ENCODE peak calls at places on chromosomes 6 and 20, in six cellular contexts. One of them, this sample, is unnamed.

GRCh38 chr6:22126910-22127309 is 169.9 kb downstream of the PRL start:
- DNase-seq in occipital lobe: no peak
- DNase-seq in stimulated activated CD4-positive, alpha-beta T cell treated with anti-CD3 and anti-CD28 coated beads, Interleukin-2, amount 100 ng/mL, for 48 hours: no peak
- DNase-seq in AG04450: no peak
- DNase-seq in cardiac fibroblast: no peak
- DNase-seq in NCI-H526 treated with DMSO at 0.1 percent for 48 hours: no peak
- DNase-seq in this sample: no peak

GRCh38 chr20:25071722-25072121 is 10.2 kb downstream of the VSX1 start:
- DNase-seq in occipital lobe: no peak
- DNase-seq in stimulated activated CD4-positive, alpha-beta T cell treated with anti-CD3 and anti-CD28 coated beads, Interleukin-2, amount 100 ng/mL, for 48 hours: no peak
- DNase-seq in AG04450: no peak
- DNase-seq in cardiac fibroblast: no peak
- DNase-seq in NCI-H526 treated with DMSO at 0.1 percent for 48 hours: no peak
- DNase-seq in this sample: no peak

GRCh38 chr6:126955621-126956020 is 162.8 kb upstream of the RSPO3 start:
- DNase-seq in occipital lobe: no peak
- DNase-seq in stimulated activated CD4-positive, alpha-beta T cell treated with anti-CD3 and anti-CD28 coated beads, Interleukin-2, amount 100 ng/mL, for 48 hours: no peak
- DNase-seq in AG04450: no peak
- DNase-seq in cardiac fibroblast: no peak
- DNase-seq in NCI-H526 treated with DMSO at 0.1 percent for 48 hours: no peak
- DNase-seq in this sample: no peak

GRCh38 chr6:104949206-104949605 is 7.7 kb upstream of the LIN28B start:
- DNase-seq in occipital lobe: no peak
- DNase-seq in stimulated activated CD4-positive, alpha-beta T cell treated with anti-CD3 and anti-CD28 coated beads, Interleukin-2, amount 100 ng/mL, for 48 hours: no peak
- DNase-seq in AG04450: no peak
- DNase-seq in cardiac fibroblast: no peak
- DNase-seq in NCI-H526 treated with DMSO at 0.1 percent for 48 hours: no peak
- DNase-seq in this sample: no peak

GRCh38 chr6:104995989-104996617 is 39.2 kb downstream of the LIN28B start:
- DNase-seq in occipital lobe: no peak
- DNase-seq in stimulated activated CD4-positive, alpha-beta T cell treated with anti-CD3 and anti-CD28 coated beads, Interleukin-2, amount 100 ng/mL, for 48 hours: no peak
- DNase-seq in AG04450: no peak
- DNase-seq in cardiac fibroblast: peak
- DNase-seq in NCI-H526 treated with DMSO at 0.1 percent for 48 hours: no peak
- DNase-seq in this sample: no peak

GRCh38 chr20:52457826-52458225 is 266.2 kb upstream of the ZFP64 start:
- DNase-seq in occipital lobe: no peak
- DNase-seq in stimulated activated CD4-positive, alpha-beta T cell treated with anti-CD3 and anti-CD28 coated beads, Interleukin-2, amount 100 ng/mL, for 48 hours: no peak
- DNase-seq in AG04450: no peak
- DNase-seq in cardiac fibroblast: peak
- DNase-seq in NCI-H526 treated with DMSO at 0.1 percent for 48 hours: no peak
- DNase-seq in this sample: no peak

GRCh38 chr6:150599199-150600002 is at the start of gene PLEKHG1:
- DNase-seq in occipital lobe: peak
- DNase-seq in stimulated activated CD4-positive, alpha-beta T cell treated with anti-CD3 and anti-CD28 coated beads, Interleukin-2, amount 100 ng/mL, for 48 hours: peak
- DNase-seq in AG04450: no peak
- DNase-seq in cardiac fibroblast: peak
- DNase-seq in NCI-H526 treated with DMSO at 0.1 percent for 48 hours: peak
- DNase-seq in this sample: peak

GRCh38 chr20:59752101-59752586 is 147.8 kb downstream of the PHACTR3 start:
- DNase-seq in occipital lobe: no peak
- DNase-seq in stimulated activated CD4-positive, alpha-beta T cell treated with anti-CD3 and anti-CD28 coated beads, Interleukin-2, amount 100 ng/mL, for 48 hours: no peak
- DNase-seq in AG04450: no peak
- DNase-seq in cardiac fibroblast: no peak
- DNase-seq in NCI-H526 treated with DMSO at 0.1 percent for 48 hours: no peak
- DNase-seq in this sample: no peak

GRCh38 chr6:163992701-163993100 is 578.2 kb downstream of the QKI start:
- DNase-seq in occipital lobe: no peak
- DNase-seq in stimulated activated CD4-positive, alpha-beta T cell treated with anti-CD3 and anti-CD28 coated beads, Interleukin-2, amount 100 ng/mL, for 48 hours: no peak
- DNase-seq in AG04450: no peak
- DNase-seq in cardiac fibroblast: no peak
- DNase-seq in NCI-H526 treated with DMSO at 0.1 percent for 48 hours: no peak
- DNase-seq in this sample: no peak

GRCh38 chr6:169592558-169592957 is 109.3 kb downstream of the WDR27 start:
- DNase-seq in occipital lobe: no peak
- DNase-seq in stimulated activated CD4-positive, alpha-beta T cell treated with anti-CD3 and anti-CD28 coated beads, Interleukin-2, amount 100 ng/mL, for 48 hours: no peak
- DNase-seq in AG04450: peak
- DNase-seq in cardiac fibroblast: peak
- DNase-seq in NCI-H526 treated with DMSO at 0.1 percent for 48 hours: no peak
- DNase-seq in this sample: no peak

GRCh38 chr6:13643125-13643524 is 28.0 kb downstream of the NOL7 start:
- DNase-seq in occipital lobe: no peak
- DNase-seq in stimulated activated CD4-positive, alpha-beta T cell treated with anti-CD3 and anti-CD28 coated beads, Interleukin-2, amount 100 ng/mL, for 48 hours: no peak
- DNase-seq in AG04450: no peak
- DNase-seq in cardiac fibroblast: no peak
- DNase-seq in NCI-H526 treated with DMSO at 0.1 percent for 48 hours: no peak
- DNase-seq in this sample: no peak